ENCODE peak calls at places on chromosome 11, in eight cellular contexts. One of them, this sample, is unnamed.
A peak's percentile ranks its signal among the peaks of the same experiment; 100 is the strongest.

GRCh38 chr11:75313457-75314272 is 37.8 kb downstream of the ARRB1 start:
- DNase-seq in left ventricle myocardium inferior: peak; percentile 76
- DNase-seq in pancreas: peak; percentile 43
- DNase-seq in naive thymus-derived CD8-positive, alpha-beta T cell: no peak
- DNase-seq in effector CD4-positive, alpha-beta T cell: no peak
- DNase-seq in ELR: peak; percentile 76
- DNase-seq in activated CD8-positive, alpha-beta memory T cell treated with anti-CD3 and anti-CD28 coated beads for 24 hours: no peak
- DNase-seq in RKO: peak; percentile 63
- DNase-seq in this sample: no peak

GRCh38 chr11:114247070-114247789 is 49.0 kb upstream of the NNMT start:
- DNase-seq in left ventricle myocardium inferior: no peak
- DNase-seq in pancreas: no peak
- DNase-seq in naive thymus-derived CD8-positive, alpha-beta T cell: no peak
- DNase-seq in effector CD4-positive, alpha-beta T cell: no peak
- DNase-seq in ELR: no peak
- DNase-seq in activated CD8-positive, alpha-beta memory T cell treated with anti-CD3 and anti-CD28 coated beads for 24 hours: no peak
- DNase-seq in RKO: no peak
- DNase-seq in this sample: no peak

GRCh38 chr11:86182976-86183584 is 61.5 kb upstream of the EED start:
- DNase-seq in left ventricle myocardium inferior: no peak
- DNase-seq in pancreas: no peak
- DNase-seq in naive thymus-derived CD8-positive, alpha-beta T cell: no peak
- DNase-seq in effector CD4-positive, alpha-beta T cell: no peak
- DNase-seq in ELR: peak; percentile 58
- DNase-seq in activated CD8-positive, alpha-beta memory T cell treated with anti-CD3 and anti-CD28 coated beads for 24 hours: peak; percentile 75
- DNase-seq in RKO: no peak
- DNase-seq in this sample: no peak

GRCh38 chr11:100942016-100942415 is 187.6 kb downstream of the PGR start:
- DNase-seq in left ventricle myocardium inferior: peak; percentile 46
- DNase-seq in pancreas: no peak
- DNase-seq in naive thymus-derived CD8-positive, alpha-beta T cell: no peak
- DNase-seq in effector CD4-positive, alpha-beta T cell: no peak
- DNase-seq in ELR: no peak
- DNase-seq in activated CD8-positive, alpha-beta memory T cell treated with anti-CD3 and anti-CD28 coated beads for 24 hours: no peak
- DNase-seq in RKO: no peak
- DNase-seq in this sample: no peak

GRCh38 chr11:19519912-19520641 is 192.6 kb upstream of the NAV2 start:
- DNase-seq in left ventricle myocardium inferior: peak; percentile 20
- DNase-seq in pancreas: no peak
- DNase-seq in naive thymus-derived CD8-positive, alpha-beta T cell: no peak
- DNase-seq in effector CD4-positive, alpha-beta T cell: no peak
- DNase-seq in ELR: no peak
- DNase-seq in activated CD8-positive, alpha-beta memory T cell treated with anti-CD3 and anti-CD28 coated beads for 24 hours: no peak
- DNase-seq in RKO: no peak
- DNase-seq in this sample: no peak

GRCh38 chr11:70493891-70494290 is 95.6 kb downstream of the CTTN start:
- DNase-seq in left ventricle myocardium inferior: peak; percentile 10
- DNase-seq in pancreas: no peak
- DNase-seq in naive thymus-derived CD8-positive, alpha-beta T cell: no peak
- DNase-seq in effector CD4-positive, alpha-beta T cell: no peak
- DNase-seq in ELR: no peak
- DNase-seq in activated CD8-positive, alpha-beta memory T cell treated with anti-CD3 and anti-CD28 coated beads for 24 hours: no peak
- DNase-seq in RKO: no peak
- DNase-seq in this sample: no peak

GRCh38 chr11:46235777-46236688 is 41.4 kb upstream of the CREB3L1 start:
- DNase-seq in left ventricle myocardium inferior: no peak
- DNase-seq in pancreas: no peak
- DNase-seq in naive thymus-derived CD8-positive, alpha-beta T cell: no peak
- DNase-seq in effector CD4-positive, alpha-beta T cell: no peak
- DNase-seq in ELR: no peak
- DNase-seq in activated CD8-positive, alpha-beta memory T cell treated with anti-CD3 and anti-CD28 coated beads for 24 hours: no peak
- DNase-seq in RKO: peak; percentile 68
- DNase-seq in this sample: peak; percentile 14

GRCh38 chr11:2271327-2272240 is 1.2 kb upstream of the ASCL2 start:
- DNase-seq in left ventricle myocardium inferior: no peak
- DNase-seq in pancreas: no peak
- DNase-seq in naive thymus-derived CD8-positive, alpha-beta T cell: no peak
- DNase-seq in effector CD4-positive, alpha-beta T cell: no peak
- DNase-seq in ELR: no peak
- DNase-seq in activated CD8-positive, alpha-beta memory T cell treated with anti-CD3 and anti-CD28 coated beads for 24 hours: peak; percentile 57
- DNase-seq in RKO: no peak
- DNase-seq in this sample: peak; percentile 56

GRCh38 chr11:109971184-109971523 is 122.0 kb upstream of the ZC3H12C start:
- DNase-seq in left ventricle myocardium inferior: no peak
- DNase-seq in pancreas: no peak
- DNase-seq in naive thymus-derived CD8-positive, alpha-beta T cell: no peak
- DNase-seq in effector CD4-positive, alpha-beta T cell: no peak
- DNase-seq in ELR: peak; percentile 80
- DNase-seq in activated CD8-positive, alpha-beta memory T cell treated with anti-CD3 and anti-CD28 coated beads for 24 hours: no peak
- DNase-seq in RKO: no peak
- DNase-seq in this sample: no peak

GRCh38 chr11:43948341-43949185 is 6.1 kb downstream of the C11orf96 start:
- DNase-seq in left ventricle myocardium inferior: no peak
- DNase-seq in pancreas: no peak
- DNase-seq in naive thymus-derived CD8-positive, alpha-beta T cell: no peak
- DNase-seq in effector CD4-positive, alpha-beta T cell: no peak
- DNase-seq in ELR: no peak
- DNase-seq in activated CD8-positive, alpha-beta memory T cell treated with anti-CD3 and anti-CD28 coated beads for 24 hours: no peak
- DNase-seq in RKO: no peak
- DNase-seq in this sample: no peak

GRCh38 chr11:79485694-79486093 is 44.9 kb upstream of the TENM4 start:
- DNase-seq in left ventricle myocardium inferior: no peak
- DNase-seq in pancreas: no peak
- DNase-seq in naive thymus-derived CD8-positive, alpha-beta T cell: no peak
- DNase-seq in effector CD4-positive, alpha-beta T cell: no peak
- DNase-seq in ELR: no peak
- DNase-seq in activated CD8-positive, alpha-beta memory T cell treated with anti-CD3 and anti-CD28 coated beads for 24 hours: no peak
- DNase-seq in RKO: no peak
- DNase-seq in this sample: peak; percentile 60

GRCh38 chr11:60504219-60504618 is 11.0 kb upstream of the MS4A13 start:
- DNase-seq in left ventricle myocardium inferior: no peak
- DNase-seq in pancreas: no peak
- DNase-seq in naive thymus-derived CD8-positive, alpha-beta T cell: no peak
- DNase-seq in effector CD4-positive, alpha-beta T cell: no peak
- DNase-seq in ELR: no peak
- DNase-seq in activated CD8-positive, alpha-beta memory T cell treated with anti-CD3 and anti-CD28 coated beads for 24 hours: no peak
- DNase-seq in RKO: no peak
- DNase-seq in this sample: no peak

GRCh38 chr11:2270322-2271076 is at the start of gene ASCL2:
- DNase-seq in left ventricle myocardium inferior: no peak
- DNase-seq in pancreas: no peak
- DNase-seq in naive thymus-derived CD8-positive, alpha-beta T cell: no peak
- DNase-seq in effector CD4-positive, alpha-beta T cell: no peak
- DNase-seq in ELR: no peak
- DNase-seq in activated CD8-positive, alpha-beta memory T cell treated with anti-CD3 and anti-CD28 coated beads for 24 hours: peak; percentile 78
- DNase-seq in RKO: no peak
- DNase-seq in this sample: no peak

GRCh38 chr11:63459586-63459985 is 31.4 kb downstream of the PLAAT5 start:
- DNase-seq in left ventricle myocardium inferior: no peak
- DNase-seq in pancreas: no peak
- DNase-seq in naive thymus-derived CD8-positive, alpha-beta T cell: no peak
- DNase-seq in effector CD4-positive, alpha-beta T cell: no peak
- DNase-seq in ELR: no peak
- DNase-seq in activated CD8-positive, alpha-beta memory T cell treated with anti-CD3 and anti-CD28 coated beads for 24 hours: no peak
- DNase-seq in RKO: no peak
- DNase-seq in this sample: peak; percentile 46

GRCh38 chr11:100687630-100688395 is 725 bp downstream of the ARHGAP42 start:
- DNase-seq in left ventricle myocardium inferior: peak; percentile 31
- DNase-seq in pancreas: no peak
- DNase-seq in naive thymus-derived CD8-positive, alpha-beta T cell: no peak
- DNase-seq in effector CD4-positive, alpha-beta T cell: no peak
- DNase-seq in ELR: peak; percentile 81
- DNase-seq in activated CD8-positive, alpha-beta memory T cell treated with anti-CD3 and anti-CD28 coated beads for 24 hours: peak; percentile 59
- DNase-seq in RKO: peak; percentile 90
- DNase-seq in this sample: peak; percentile 53

GRCh38 chr11:10654211-10655150 is 39.1 kb downstream of the IRAG1 start:
- DNase-seq in left ventricle myocardium inferior: no peak
- DNase-seq in pancreas: no peak
- DNase-seq in naive thymus-derived CD8-positive, alpha-beta T cell: peak; percentile 54
- DNase-seq in effector CD4-positive, alpha-beta T cell: peak; percentile 16
- DNase-seq in ELR: peak; percentile 62
- DNase-seq in activated CD8-positive, alpha-beta memory T cell treated with anti-CD3 and anti-CD28 coated beads for 24 hours: no peak
- DNase-seq in RKO: peak; percentile 32
- DNase-seq in this sample: no peak

GRCh38 chr11:90556612-90557011 is 333.8 kb upstream of the CHORDC1 start:
- DNase-seq in left ventricle myocardium inferior: no peak
- DNase-seq in pancreas: no peak
- DNase-seq in naive thymus-derived CD8-positive, alpha-beta T cell: no peak
- DNase-seq in effector CD4-positive, alpha-beta T cell: no peak
- DNase-seq in ELR: no peak
- DNase-seq in activated CD8-positive, alpha-beta memory T cell treated with anti-CD3 and anti-CD28 coated beads for 24 hours: no peak
- DNase-seq in RKO: no peak
- DNase-seq in this sample: no peak

GRCh38 chr11:47083913-47084312 is 92.8 kb downstream of the ARFGAP2 start:
- DNase-seq in left ventricle myocardium inferior: no peak
- DNase-seq in pancreas: no peak
- DNase-seq in naive thymus-derived CD8-positive, alpha-beta T cell: no peak
- DNase-seq in effector CD4-positive, alpha-beta T cell: no peak
- DNase-seq in ELR: peak; percentile 78
- DNase-seq in activated CD8-positive, alpha-beta memory T cell treated with anti-CD3 and anti-CD28 coated beads for 24 hours: no peak
- DNase-seq in RKO: peak; percentile 52
- DNase-seq in this sample: no peak

GRCh38 chr11:877565-877964 is 33.0 kb downstream of the CHID1 start:
- DNase-seq in left ventricle myocardium inferior: no peak
- DNase-seq in pancreas: no peak
- DNase-seq in naive thymus-derived CD8-positive, alpha-beta T cell: no peak
- DNase-seq in effector CD4-positive, alpha-beta T cell: no peak
- DNase-seq in ELR: peak; percentile 42
- DNase-seq in activated CD8-positive, alpha-beta memory T cell treated with anti-CD3 and anti-CD28 coated beads for 24 hours: no peak
- DNase-seq in RKO: peak; percentile 70
- DNase-seq in this sample: no peak

GRCh38 chr11:107496011-107496410 is 38.4 kb upstream of the CWF19L2 start:
- DNase-seq in left ventricle myocardium inferior: no peak
- DNase-seq in pancreas: no peak
- DNase-seq in naive thymus-derived CD8-positive, alpha-beta T cell: no peak
- DNase-seq in effector CD4-positive, alpha-beta T cell: no peak
- DNase-seq in ELR: no peak
- DNase-seq in activated CD8-positive, alpha-beta memory T cell treated with anti-CD3 and anti-CD28 coated beads for 24 hours: no peak
- DNase-seq in RKO: no peak
- DNase-seq in this sample: no peak

GRCh38 chr11:66880484-66881211 is 23.8 kb downstream of the LRFN4 start:
- DNase-seq in left ventricle myocardium inferior: no peak
- DNase-seq in pancreas: peak; percentile 58
- DNase-seq in naive thymus-derived CD8-positive, alpha-beta T cell: peak; percentile 22
- DNase-seq in effector CD4-positive, alpha-beta T cell: no peak
- DNase-seq in ELR: no peak
- DNase-seq in activated CD8-positive, alpha-beta memory T cell treated with anti-CD3 and anti-CD28 coated beads for 24 hours: no peak
- DNase-seq in RKO: no peak
- DNase-seq in this sample: no peak

GRCh38 chr11:14322510-14322909 is 36.5 kb downstream of the RRAS2 start:
- DNase-seq in left ventricle myocardium inferior: no peak
- DNase-seq in pancreas: no peak
- DNase-seq in naive thymus-derived CD8-positive, alpha-beta T cell: no peak
- DNase-seq in effector CD4-positive, alpha-beta T cell: no peak
- DNase-seq in ELR: no peak
- DNase-seq in activated CD8-positive, alpha-beta memory T cell treated with anti-CD3 and anti-CD28 coated beads for 24 hours: no peak
- DNase-seq in RKO: no peak
- DNase-seq in this sample: no peak

GRCh38 chr11:78079232-78080083 is at the start of gene NDUFC2:
- DNase-seq in left ventricle myocardium inferior: peak; percentile 82
- DNase-seq in pancreas: peak; percentile 91
- DNase-seq in naive thymus-derived CD8-positive, alpha-beta T cell: peak; percentile 64
- DNase-seq in effector CD4-positive, alpha-beta T cell: peak; percentile 40
- DNase-seq in ELR: peak; percentile 88
- DNase-seq in activated CD8-positive, alpha-beta memory T cell treated with anti-CD3 and anti-CD28 coated beads for 24 hours: peak; percentile 89
- DNase-seq in RKO: peak; percentile 85
- DNase-seq in this sample: peak; percentile 27

GRCh38 chr11:46119352-46120216 is 1.7 kb downstream of the PHF21A start:
- DNase-seq in left ventricle myocardium inferior: peak; percentile 35
- DNase-seq in pancreas: no peak
- DNase-seq in naive thymus-derived CD8-positive, alpha-beta T cell: peak; percentile 58
- DNase-seq in effector CD4-positive, alpha-beta T cell: peak; percentile 56
- DNase-seq in ELR: peak; percentile 63
- DNase-seq in activated CD8-positive, alpha-beta memory T cell treated with anti-CD3 and anti-CD28 coated beads for 24 hours: peak; percentile 80
- DNase-seq in RKO: peak; percentile 76
- DNase-seq in this sample: no peak

GRCh38 chr11:84558085-84558905 is 1068.8 kb downstream of the DLG2 start:
- DNase-seq in left ventricle myocardium inferior: no peak
- DNase-seq in pancreas: no peak
- DNase-seq in naive thymus-derived CD8-positive, alpha-beta T cell: peak; percentile 7
- DNase-seq in effector CD4-positive, alpha-beta T cell: no peak
- DNase-seq in ELR: peak; percentile 57
- DNase-seq in activated CD8-positive, alpha-beta memory T cell treated with anti-CD3 and anti-CD28 coated beads for 24 hours: no peak
- DNase-seq in RKO: peak; percentile 69
- DNase-seq in this sample: no peak

GRCh38 chr11:64872790-64873488 is 5.5 kb downstream of the EHD1 start:
- DNase-seq in left ventricle myocardium inferior: no peak
- DNase-seq in pancreas: no peak
- DNase-seq in naive thymus-derived CD8-positive, alpha-beta T cell: no peak
- DNase-seq in effector CD4-positive, alpha-beta T cell: no peak
- DNase-seq in ELR: no peak
- DNase-seq in activated CD8-positive, alpha-beta memory T cell treated with anti-CD3 and anti-CD28 coated beads for 24 hours: no peak
- DNase-seq in RKO: no peak
- DNase-seq in this sample: no peak

GRCh38 chr11:28049338-28050216 is 58.4 kb downstream of the KIF18A start:
- DNase-seq in left ventricle myocardium inferior: no peak
- DNase-seq in pancreas: no peak
- DNase-seq in naive thymus-derived CD8-positive, alpha-beta T cell: no peak
- DNase-seq in effector CD4-positive, alpha-beta T cell: no peak
- DNase-seq in ELR: peak; percentile 83
- DNase-seq in activated CD8-positive, alpha-beta memory T cell treated with anti-CD3 and anti-CD28 coated beads for 24 hours: no peak
- DNase-seq in RKO: no peak
- DNase-seq in this sample: no peak

GRCh38 chr11:269146-269890 is 8.9 kb upstream of the NLRP6 start:
- DNase-seq in left ventricle myocardium inferior: no peak
- DNase-seq in pancreas: no peak
- DNase-seq in naive thymus-derived CD8-positive, alpha-beta T cell: peak; percentile 91
- DNase-seq in effector CD4-positive, alpha-beta T cell: peak; percentile 35
- DNase-seq in ELR: peak; percentile 15
- DNase-seq in activated CD8-positive, alpha-beta memory T cell treated with anti-CD3 and anti-CD28 coated beads for 24 hours: peak; percentile 80
- DNase-seq in RKO: peak; percentile 65
- DNase-seq in this sample: no peak

GRCh38 chr11:122036022-122036421 is 80.0 kb downstream of the BLID start:
- DNase-seq in left ventricle myocardium inferior: no peak
- DNase-seq in pancreas: no peak
- DNase-seq in naive thymus-derived CD8-positive, alpha-beta T cell: no peak
- DNase-seq in effector CD4-positive, alpha-beta T cell: no peak
- DNase-seq in ELR: peak; percentile 30
- DNase-seq in activated CD8-positive, alpha-beta memory T cell treated with anti-CD3 and anti-CD28 coated beads for 24 hours: no peak
- DNase-seq in RKO: no peak
- DNase-seq in this sample: no peak

GRCh38 chr11:68269414-68270081 is 2.2 kb downstream of the C11orf24 start:
- DNase-seq in left ventricle myocardium inferior: no peak
- DNase-seq in pancreas: no peak
- DNase-seq in naive thymus-derived CD8-positive, alpha-beta T cell: no peak
- DNase-seq in effector CD4-positive, alpha-beta T cell: no peak
- DNase-seq in ELR: peak; percentile 89
- DNase-seq in activated CD8-positive, alpha-beta memory T cell treated with anti-CD3 and anti-CD28 coated beads for 24 hours: no peak
- DNase-seq in RKO: peak; percentile 64
- DNase-seq in this sample: no peak

GRCh38 chr11:44818110-44818509 is 91.3 kb downstream of the TSPAN18 start:
- DNase-seq in left ventricle myocardium inferior: no peak
- DNase-seq in pancreas: no peak
- DNase-seq in naive thymus-derived CD8-positive, alpha-beta T cell: no peak
- DNase-seq in effector CD4-positive, alpha-beta T cell: no peak
- DNase-seq in ELR: no peak
- DNase-seq in activated CD8-positive, alpha-beta memory T cell treated with anti-CD3 and anti-CD28 coated beads for 24 hours: no peak
- DNase-seq in RKO: no peak
- DNase-seq in this sample: no peak

GRCh38 chr11:114259124-114259526 is 37.1 kb upstream of the NNMT start:
- DNase-seq in left ventricle myocardium inferior: peak; percentile 66
- DNase-seq in pancreas: no peak
- DNase-seq in naive thymus-derived CD8-positive, alpha-beta T cell: no peak
- DNase-seq in effector CD4-positive, alpha-beta T cell: no peak
- DNase-seq in ELR: no peak
- DNase-seq in activated CD8-positive, alpha-beta memory T cell treated with anti-CD3 and anti-CD28 coated beads for 24 hours: no peak
- DNase-seq in RKO: no peak
- DNase-seq in this sample: no peak

GRCh38 chr11:111788464-111788863 is 22.3 kb upstream of the PPP2R1B start:
- DNase-seq in left ventricle myocardium inferior: no peak
- DNase-seq in pancreas: no peak
- DNase-seq in naive thymus-derived CD8-positive, alpha-beta T cell: no peak
- DNase-seq in effector CD4-positive, alpha-beta T cell: no peak
- DNase-seq in ELR: no peak
- DNase-seq in activated CD8-positive, alpha-beta memory T cell treated with anti-CD3 and anti-CD28 coated beads for 24 hours: no peak
- DNase-seq in RKO: no peak
- DNase-seq in this sample: no peak

GRCh38 chr11:128598096-128598495 is 10.7 kb upstream of the ETS1 start:
- DNase-seq in left ventricle myocardium inferior: no peak
- DNase-seq in pancreas: no peak
- DNase-seq in naive thymus-derived CD8-positive, alpha-beta T cell: no peak
- DNase-seq in effector CD4-positive, alpha-beta T cell: no peak
- DNase-seq in ELR: no peak
- DNase-seq in activated CD8-positive, alpha-beta memory T cell treated with anti-CD3 and anti-CD28 coated beads for 24 hours: no peak
- DNase-seq in RKO: no peak
- DNase-seq in this sample: no peak

This sample was measured in H1.